ENCODE peak calls at places on chromosomes 2 and 18, in nine cellular contexts. One of them, this sample, is unnamed.
A peak's percentile ranks its signal among the peaks of the same experiment; 100 is the strongest.

GRCh38 chr2:241507430-241508239 is 749 bp downstream of the STK25 start:
- DNase-seq in KG1: no peak
- DNase-seq in cerebellum: no peak
- DNase-seq in heart right ventricle: no peak
- DNase-seq in NCI-H1105: peak; percentile 58
- DNase-seq in activated CD4-positive, alpha-beta T cell treated with anti-CD3 and anti-CD28 coated beads, Interleukin-2, amount 10 ng/mL, durations not matched to agents 7 days and 5 days: peak; percentile 36
- DNase-seq in dermis blood vessel endothelial cell: peak; percentile 71
- DNase-seq in cardiac muscle cell: peak; percentile 37
- DNase-seq in stimulated activated CD8-positive, alpha-beta memory T cell treated with anti-CD3 and anti-CD28 coated beads, Interleukin-7, amount 100 ng/mL, for 48 hours: peak; percentile 10
- DNase-seq in this sample: no peak

GRCh38 chr2:226524381-226524843 is 275.2 kb downstream of the IRS1 start:
- DNase-seq in KG1: no peak
- DNase-seq in cerebellum: no peak
- DNase-seq in heart right ventricle: no peak
- DNase-seq in NCI-H1105: no peak
- DNase-seq in activated CD4-positive, alpha-beta T cell treated with anti-CD3 and anti-CD28 coated beads, Interleukin-2, amount 10 ng/mL, durations not matched to agents 7 days and 5 days: no peak
- DNase-seq in dermis blood vessel endothelial cell: no peak
- DNase-seq in cardiac muscle cell: peak; percentile 84
- DNase-seq in stimulated activated CD8-positive, alpha-beta memory T cell treated with anti-CD3 and anti-CD28 coated beads, Interleukin-7, amount 100 ng/mL, for 48 hours: no peak
- DNase-seq in this sample: no peak

GRCh38 chr2:157307021-157307420 is 18.6 kb downstream of the ERMN start:
- DNase-seq in KG1: no peak
- DNase-seq in cerebellum: no peak
- DNase-seq in heart right ventricle: no peak
- DNase-seq in NCI-H1105: no peak
- DNase-seq in activated CD4-positive, alpha-beta T cell treated with anti-CD3 and anti-CD28 coated beads, Interleukin-2, amount 10 ng/mL, durations not matched to agents 7 days and 5 days: no peak
- DNase-seq in dermis blood vessel endothelial cell: no peak
- DNase-seq in cardiac muscle cell: no peak
- DNase-seq in stimulated activated CD8-positive, alpha-beta memory T cell treated with anti-CD3 and anti-CD28 coated beads, Interleukin-7, amount 100 ng/mL, for 48 hours: no peak
- DNase-seq in this sample: no peak

GRCh38 chr2:198656869-198657268 is 800.9 kb downstream of the SATB2 start:
- DNase-seq in KG1: no peak
- DNase-seq in cerebellum: no peak
- DNase-seq in heart right ventricle: no peak
- DNase-seq in NCI-H1105: no peak
- DNase-seq in activated CD4-positive, alpha-beta T cell treated with anti-CD3 and anti-CD28 coated beads, Interleukin-2, amount 10 ng/mL, durations not matched to agents 7 days and 5 days: no peak
- DNase-seq in dermis blood vessel endothelial cell: no peak
- DNase-seq in cardiac muscle cell: no peak
- DNase-seq in stimulated activated CD8-positive, alpha-beta memory T cell treated with anti-CD3 and anti-CD28 coated beads, Interleukin-7, amount 100 ng/mL, for 48 hours: no peak
- DNase-seq in this sample: no peak

GRCh38 chr18:36917907-36918306 is 89.0 kb downstream of the KIAA1328 start:
- DNase-seq in KG1: no peak
- DNase-seq in cerebellum: no peak
- DNase-seq in heart right ventricle: no peak
- DNase-seq in NCI-H1105: no peak
- DNase-seq in activated CD4-positive, alpha-beta T cell treated with anti-CD3 and anti-CD28 coated beads, Interleukin-2, amount 10 ng/mL, durations not matched to agents 7 days and 5 days: no peak
- DNase-seq in dermis blood vessel endothelial cell: no peak
- DNase-seq in cardiac muscle cell: no peak
- DNase-seq in stimulated activated CD8-positive, alpha-beta memory T cell treated with anti-CD3 and anti-CD28 coated beads, Interleukin-7, amount 100 ng/mL, for 48 hours: no peak
- DNase-seq in this sample: no peak

GRCh38 chr2:212723226-212723625 is 184.6 kb upstream of the ERBB4 start:
- DNase-seq in KG1: no peak
- DNase-seq in cerebellum: no peak
- DNase-seq in heart right ventricle: no peak
- DNase-seq in NCI-H1105: no peak
- DNase-seq in activated CD4-positive, alpha-beta T cell treated with anti-CD3 and anti-CD28 coated beads, Interleukin-2, amount 10 ng/mL, durations not matched to agents 7 days and 5 days: no peak
- DNase-seq in dermis blood vessel endothelial cell: no peak
- DNase-seq in cardiac muscle cell: no peak
- DNase-seq in stimulated activated CD8-positive, alpha-beta memory T cell treated with anti-CD3 and anti-CD28 coated beads, Interleukin-7, amount 100 ng/mL, for 48 hours: no peak
- DNase-seq in this sample: no peak

GRCh38 chr2:213148572-213149331 is 2.7 kb downstream of the IKZF2 start:
- DNase-seq in KG1: no peak
- DNase-seq in cerebellum: no peak
- DNase-seq in heart right ventricle: no peak
- DNase-seq in NCI-H1105: no peak
- DNase-seq in activated CD4-positive, alpha-beta T cell treated with anti-CD3 and anti-CD28 coated beads, Interleukin-2, amount 10 ng/mL, durations not matched to agents 7 days and 5 days: no peak
- DNase-seq in dermis blood vessel endothelial cell: no peak
- DNase-seq in cardiac muscle cell: no peak
- DNase-seq in stimulated activated CD8-positive, alpha-beta memory T cell treated with anti-CD3 and anti-CD28 coated beads, Interleukin-7, amount 100 ng/mL, for 48 hours: no peak
- DNase-seq in this sample: no peak

GRCh38 chr2:134690629-134691215 is 28.1 kb downstream of the TMEM163 start:
- DNase-seq in KG1: no peak
- DNase-seq in cerebellum: no peak
- DNase-seq in heart right ventricle: no peak
- DNase-seq in NCI-H1105: no peak
- DNase-seq in activated CD4-positive, alpha-beta T cell treated with anti-CD3 and anti-CD28 coated beads, Interleukin-2, amount 10 ng/mL, durations not matched to agents 7 days and 5 days: no peak
- DNase-seq in dermis blood vessel endothelial cell: no peak
- DNase-seq in cardiac muscle cell: no peak
- DNase-seq in stimulated activated CD8-positive, alpha-beta memory T cell treated with anti-CD3 and anti-CD28 coated beads, Interleukin-7, amount 100 ng/mL, for 48 hours: no peak
- DNase-seq in this sample: no peak

GRCh38 chr2:42270757-42271156 is 90.3 kb downstream of the COX7A2L start:
- DNase-seq in KG1: no peak
- DNase-seq in cerebellum: no peak
- DNase-seq in heart right ventricle: no peak
- DNase-seq in NCI-H1105: no peak
- DNase-seq in activated CD4-positive, alpha-beta T cell treated with anti-CD3 and anti-CD28 coated beads, Interleukin-2, amount 10 ng/mL, durations not matched to agents 7 days and 5 days: no peak
- DNase-seq in dermis blood vessel endothelial cell: no peak
- DNase-seq in cardiac muscle cell: no peak
- DNase-seq in stimulated activated CD8-positive, alpha-beta memory T cell treated with anti-CD3 and anti-CD28 coated beads, Interleukin-7, amount 100 ng/mL, for 48 hours: no peak
- DNase-seq in this sample: no peak

GRCh38 chr2:71557321-71557720 is 104.0 kb downstream of the DYSF start:
- DNase-seq in KG1: no peak
- DNase-seq in cerebellum: no peak
- DNase-seq in heart right ventricle: no peak
- DNase-seq in NCI-H1105: no peak
- DNase-seq in activated CD4-positive, alpha-beta T cell treated with anti-CD3 and anti-CD28 coated beads, Interleukin-2, amount 10 ng/mL, durations not matched to agents 7 days and 5 days: no peak
- DNase-seq in dermis blood vessel endothelial cell: no peak
- DNase-seq in cardiac muscle cell: no peak
- DNase-seq in stimulated activated CD8-positive, alpha-beta memory T cell treated with anti-CD3 and anti-CD28 coated beads, Interleukin-7, amount 100 ng/mL, for 48 hours: no peak
- DNase-seq in this sample: no peak

GRCh38 chr18:22465859-22466602 is 48.3 kb upstream of the CTAGE1 start:
- DNase-seq in KG1: no peak
- DNase-seq in cerebellum: no peak
- DNase-seq in heart right ventricle: no peak
- DNase-seq in NCI-H1105: no peak
- DNase-seq in activated CD4-positive, alpha-beta T cell treated with anti-CD3 and anti-CD28 coated beads, Interleukin-2, amount 10 ng/mL, durations not matched to agents 7 days and 5 days: no peak
- DNase-seq in dermis blood vessel endothelial cell: peak; percentile 69
- DNase-seq in cardiac muscle cell: peak; percentile 94
- DNase-seq in stimulated activated CD8-positive, alpha-beta memory T cell treated with anti-CD3 and anti-CD28 coated beads, Interleukin-7, amount 100 ng/mL, for 48 hours: no peak
- DNase-seq in this sample: no peak

GRCh38 chr2:113858764-113859163 is 31.1 kb upstream of the ACTR3 start:
- DNase-seq in KG1: no peak
- DNase-seq in cerebellum: no peak
- DNase-seq in heart right ventricle: no peak
- DNase-seq in NCI-H1105: no peak
- DNase-seq in activated CD4-positive, alpha-beta T cell treated with anti-CD3 and anti-CD28 coated beads, Interleukin-2, amount 10 ng/mL, durations not matched to agents 7 days and 5 days: no peak
- DNase-seq in dermis blood vessel endothelial cell: peak; percentile 28
- DNase-seq in cardiac muscle cell: peak; percentile 66
- DNase-seq in stimulated activated CD8-positive, alpha-beta memory T cell treated with anti-CD3 and anti-CD28 coated beads, Interleukin-7, amount 100 ng/mL, for 48 hours: no peak
- DNase-seq in this sample: no peak

GRCh38 chr2:54497738-54498680 is 41.9 kb downstream of the SPTBN1 start:
- DNase-seq in KG1: no peak
- DNase-seq in cerebellum: no peak
- DNase-seq in heart right ventricle: no peak
- DNase-seq in NCI-H1105: no peak
- DNase-seq in activated CD4-positive, alpha-beta T cell treated with anti-CD3 and anti-CD28 coated beads, Interleukin-2, amount 10 ng/mL, durations not matched to agents 7 days and 5 days: no peak
- DNase-seq in dermis blood vessel endothelial cell: peak; percentile 85
- DNase-seq in cardiac muscle cell: peak; percentile 61
- DNase-seq in stimulated activated CD8-positive, alpha-beta memory T cell treated with anti-CD3 and anti-CD28 coated beads, Interleukin-7, amount 100 ng/mL, for 48 hours: no peak
- DNase-seq in this sample: no peak

GRCh38 chr2:216023055-216023648 is 9.8 kb upstream of the MREG start:
- DNase-seq in KG1: peak; percentile 28
- DNase-seq in cerebellum: peak; percentile 67
- DNase-seq in heart right ventricle: no peak
- DNase-seq in NCI-H1105: peak; percentile 7
- DNase-seq in activated CD4-positive, alpha-beta T cell treated with anti-CD3 and anti-CD28 coated beads, Interleukin-2, amount 10 ng/mL, durations not matched to agents 7 days and 5 days: peak; percentile 65
- DNase-seq in dermis blood vessel endothelial cell: peak; percentile 76
- DNase-seq in cardiac muscle cell: peak; percentile 68
- DNase-seq in stimulated activated CD8-positive, alpha-beta memory T cell treated with anti-CD3 and anti-CD28 coated beads, Interleukin-7, amount 100 ng/mL, for 48 hours: peak; percentile 26
- DNase-seq in this sample: no peak

GRCh38 chr18:48364146-48364545 is 45.0 kb downstream of the ZBTB7C start:
- DNase-seq in KG1: no peak
- DNase-seq in cerebellum: no peak
- DNase-seq in heart right ventricle: no peak
- DNase-seq in NCI-H1105: no peak
- DNase-seq in activated CD4-positive, alpha-beta T cell treated with anti-CD3 and anti-CD28 coated beads, Interleukin-2, amount 10 ng/mL, durations not matched to agents 7 days and 5 days: no peak
- DNase-seq in dermis blood vessel endothelial cell: no peak
- DNase-seq in cardiac muscle cell: no peak
- DNase-seq in stimulated activated CD8-positive, alpha-beta memory T cell treated with anti-CD3 and anti-CD28 coated beads, Interleukin-7, amount 100 ng/mL, for 48 hours: no peak
- DNase-seq in this sample: no peak

GRCh38 chr2:80549901-80550300 is 245.3 kb upstream of the LRRTM1 start:
- DNase-seq in KG1: no peak
- DNase-seq in cerebellum: no peak
- DNase-seq in heart right ventricle: no peak
- DNase-seq in NCI-H1105: no peak
- DNase-seq in activated CD4-positive, alpha-beta T cell treated with anti-CD3 and anti-CD28 coated beads, Interleukin-2, amount 10 ng/mL, durations not matched to agents 7 days and 5 days: no peak
- DNase-seq in dermis blood vessel endothelial cell: no peak
- DNase-seq in cardiac muscle cell: no peak
- DNase-seq in stimulated activated CD8-positive, alpha-beta memory T cell treated with anti-CD3 and anti-CD28 coated beads, Interleukin-7, amount 100 ng/mL, for 48 hours: no peak
- DNase-seq in this sample: no peak

This sample was measured in NCI-H187.